ENCODE peak calls at places on chromosomes 4 and X, in nine cellular contexts. D is ovary; W is CD8-positive, alpha-beta T cell; G is neural progenitor cell; R is mammary epithelial cell; B is naive thymus-derived CD4-positive, alpha-beta T cell; M is uterus; F is breast epithelium; C is psoas muscle. Y is an unnamed sample.

GRCh38 chr4:2338754-2339457 is 77.0 kb upstream of the MXD4 start:
- DNase-seq in W (no peak), F (peak; percentile 7), M (no peak), B (no peak), C (no peak), D (no peak), G (no peak), R (no peak), Y (peak; percentile 69)

GRCh38 chr4:143417679-143418403 is 81.2 kb downstream of the GAB1 start:
- DNase-seq in F (no peak), D (no peak), C (no peak), G (no peak), R (no peak), W (no peak), B (no peak), M (no peak), Y (no peak)

GRCh38 chrX:38260231-38260630 is 39.6 kb upstream of the SRPX start:
- DNase-seq in R (no peak), W (no peak), F (no peak), M (no peak), D (no peak), G (peak; percentile 39), C (no peak), B (no peak), Y (peak; percentile 76)

GRCh38 chrX:153639177-153640044 is 7.6 kb upstream of the DUSP9 start:
- DNase-seq in W (no peak), G (no peak), F (no peak), M (no peak), B (no peak), D (peak; percentile 29), C (peak; percentile 31), R (no peak), Y (no peak)

GRCh38 chrX:69179380-69179911 is 14.2 kb upstream of the PJA1 start:
- DNase-seq in M (peak; percentile 67), W (no peak), D (peak; percentile 65), C (no peak), F (no peak), B (no peak), G (peak; percentile 84), R (no peak), Y (peak; percentile 70)

GRCh38 chrX:112941209-112941788 is 100.7 kb upstream of the AMOT start:
- DNase-seq in R (no peak), W (no peak), D (no peak), C (no peak), M (no peak), G (no peak), B (no peak), F (no peak), Y (no peak)

GRCh38 chr4:150799207-150799606 is 215.9 kb downstream of the LRBA start:
- DNase-seq in F (no peak), C (no peak), M (no peak), B (no peak), G (no peak), R (no peak), D (no peak), W (no peak), Y (no peak)

GRCh38 chr4:158169516-158169915 is 3.3 kb downstream of the GASK1B start:
- DNase-seq in F (no peak), R (peak; percentile 30), D (no peak), B (no peak), G (no peak), W (no peak), C (no peak), M (no peak), Y (no peak)

GRCh38 chrX:152958047-152958446 is 35.9 kb downstream of the PNMA5 start:
- DNase-seq in B (no peak), R (no peak), G (no peak), F (peak; percentile 32), C (no peak), D (no peak), M (no peak), W (no peak), Y (no peak)

GRCh38 chrX:110966839-110967238 is 129.2 kb upstream of the PAK3 start:
- DNase-seq in F (no peak), D (no peak), W (no peak), C (no peak), M (no peak), R (peak; percentile 70), G (no peak), B (no peak), Y (no peak)

GRCh38 chrX:130024127-130024526 is 41.7 kb downstream of the BCORL1 start:
- DNase-seq in D (peak; percentile 59), C (peak; percentile 85), G (peak; percentile 69), M (peak; percentile 68), F (peak; percentile 38), R (peak; percentile 4), W (peak; percentile 67), B (peak; percentile 86), Y (peak; percentile 91)

GRCh38 chr4:86891785-86892638 is at the start of gene C4orf36:
- DNase-seq in R (peak; percentile 92), D (peak; percentile 74), M (peak; percentile 46), B (peak; percentile 22), G (peak; percentile 89), C (peak; percentile 70), F (peak; percentile 87), W (no peak), Y (peak; percentile 94)

GRCh38 chrX:130885996-130886395 is 17.0 kb downstream of the ENOX2 start:
- DNase-seq in C (no peak), W (no peak), D (no peak), G (no peak), B (no peak), R (no peak), F (no peak), M (no peak), Y (no peak)

GRCh38 chrX:19373034-19373891 is 29.5 kb downstream of the PDHA1 start:
- DNase-seq in W (no peak), R (no peak), F (no peak), G (peak; percentile 13), M (no peak), D (no peak), C (no peak), B (no peak), Y (peak; percentile 54)

GRCh38 chr4:763191-763810 is 57.7 kb downstream of the PCGF3 start:
- DNase-seq in C (peak; percentile 26), B (no peak), F (no peak), R (no peak), M (no peak), W (no peak), G (no peak), D (no peak), Y (no peak)
- H3K36me3 ChIP-seq in C (peaks cover 2% of the 10 kb centered on the region), B (peaks cover 3% of the 10 kb centered on the region), F (no peaks in the 10 kb centered on the region), R (peaks cover 21% of the 10 kb centered on the region), M (no peaks in the 10 kb centered on the region), W (peaks cover 4% of the 10 kb centered on the region), G (peaks cover 14% of the 10 kb centered on the region), D (no peaks in the 10 kb centered on the region), Y (peaks cover 65% of the 10 kb centered on the region)

GRCh38 chr4:76206222-76206942 is 7.2 kb downstream of the SCARB2 start:
- DNase-seq in M (peak; percentile 40), G (no peak), R (no peak), W (no peak), C (no peak), D (no peak), B (no peak), F (no peak), Y (no peak)

GRCh38 chr4:76199664-76200211 is 13.9 kb downstream of the SCARB2 start:
- DNase-seq in G (no peak), D (no peak), C (no peak), M (no peak), W (no peak), R (no peak), B (peak; percentile 1), F (no peak), Y (peak; percentile 55)

GRCh38 chr4:76200771-76201224 is 12.8 kb downstream of the SCARB2 start:
- DNase-seq in M (no peak), D (no peak), G (no peak), B (no peak), W (no peak), F (peak; percentile 37), R (no peak), C (peak; percentile 85), Y (no peak)

GRCh38 chr4:76204936-76205335 is 8.7 kb downstream of the SCARB2 start:
- DNase-seq in C (no peak), F (no peak), W (no peak), G (no peak), B (no peak), D (no peak), M (no peak), R (no peak), Y (no peak)

DNA sequence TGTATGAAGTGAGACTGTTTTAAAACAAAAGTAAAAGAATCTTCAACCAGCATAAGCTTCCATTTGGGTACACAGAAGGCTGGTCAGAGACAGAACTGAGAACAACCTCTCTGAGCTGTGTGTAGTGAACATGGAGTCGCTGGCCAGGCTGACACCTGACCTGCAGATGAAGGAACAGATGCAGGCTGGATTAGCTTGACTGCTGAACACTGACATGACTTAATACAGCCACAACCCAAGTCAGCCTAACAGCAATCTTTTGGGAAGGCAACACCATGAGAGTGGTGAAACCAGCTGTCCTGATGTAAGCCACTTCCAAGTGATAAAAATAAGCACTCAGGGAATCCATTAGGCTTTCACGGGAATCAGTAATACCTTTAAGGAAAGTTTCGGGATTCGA is 10.1 kb downstream of the SCARB2 start:
- DNase-seq in C (peak; percentile 75), G (no peak), F (no peak), D (no peak), R (no peak), B (no peak), M (no peak), W (no peak), Y (no peak)
- H3K4me1 ChIP-seq in C (peaks cover 94% of the 10 kb centered on the region), G (peaks cover 11% of the 10 kb centered on the region), F (peaks cover 16% of the 10 kb centered on the region), D (peaks cover 20% of the 10 kb centered on the region), R (peaks cover 27% of the 10 kb centered on the region), B (peaks cover 14% of the 10 kb centered on the region), M (peaks cover 12% of the 10 kb centered on the region), W (peaks cover 21% of the 10 kb centered on the region), Y (peaks cover under 1% of the 10 kb centered on the region)

GRCh38 chrX:40172169-40172979 is 74.6 kb upstream of the BCOR start:
- DNase-seq in B (no peak), R (peak; percentile 32), D (peak; percentile 83), W (no peak), G (peak; percentile 58), F (no peak), M (peak; percentile 71), C (peak; percentile 84), Y (peak; percentile 79)

GRCh38 chrX:40172980-40173661 is 75.4 kb upstream of the BCOR start:
- DNase-seq in B (no peak), C (no peak), W (no peak), G (no peak), R (no peak), F (no peak), M (no peak), D (no peak), Y (peak; percentile 52)

GRCh38 chrX:40174594-40175415 is 77.0 kb upstream of the BCOR start:
- DNase-seq in W (no peak), F (no peak), C (peak; percentile 73), D (peak; percentile 74), B (no peak), M (peak; percentile 56), R (no peak), G (peak; percentile 78), Y (peak; percentile 59)

GRCh38 chrX:40175416-40176255 is 77.9 kb upstream of the BCOR start:
- DNase-seq in R (no peak), G (peak; percentile 62), M (peak; percentile 66), F (no peak), W (peak; percentile 68), B (peak; percentile 91), C (peak; percentile 87), D (peak; percentile 76), Y (peak; percentile 90)

GRCh38 chrX:40173662-40174593 is 76.2 kb upstream of the BCOR start:
- DNase-seq in M (peak; percentile 59), D (peak; percentile 71), B (no peak), C (peak; percentile 56), F (no peak), W (no peak), G (peak; percentile 50), R (no peak), Y (peak; percentile 78)
- H3K4me3 ChIP-seq in M (no peak overlapping the region), D (no peak overlapping the region), B (peak overlapping the region; percentile 73), C (peak overlapping the region; percentile 70), F (peak overlapping the region; percentile 56), W (peak overlapping the region; percentile 47), G (peak overlapping the region; percentile 59), R (no peak overlapping the region), Y (peak overlapping the region; percentile 75)

GRCh38 chr4:140469806-140470733 is 28.0 kb downstream of the MGAT4D start:
- DNase-seq in G (peak; percentile 25), W (no peak), M (no peak), C (peak; percentile 45), F (no peak), R (no peak), D (peak; percentile 31), B (no peak), Y (peak; percentile 56)
- H3K36me3 ChIP-seq in G (no peaks in the 10 kb centered on the region), W (no peaks in the 10 kb centered on the region), M (no peaks in the 10 kb centered on the region), C (no peaks in the 10 kb centered on the region), F (no peaks in the 10 kb centered on the region), R (no peaks in the 10 kb centered on the region), D (no peaks in the 10 kb centered on the region), B (no peaks in the 10 kb centered on the region), Y (no peaks in the 10 kb centered on the region)

Y was measured in endodermal cell.